ENCODE peak calls at places on chromosomes 2 and 18, in six cellular contexts. E, O, D, Y, M and W are unnamed samples. For H3K36me3, the result is how much of the 10 kb centered on the place peaks cover.

GRCh38 chr2:152647417-152648010 is 69.7 kb downstream of the PRPF40A start:
- DNase-seq in M (no peak), D (peak), Y (no peak), E (peak), O (peak), W (no peak)

GRCh38 chr2:222753251-222753824 is 81.9 kb downstream of the MOGAT1 start:
- DNase-seq in Y (no peak), D (peak), O (peak), M (no peak), E (no peak), W (peak)

GRCh38 chr2:126317797-126318431 is 338.0 kb upstream of the GYPC start:
- DNase-seq in Y (no peak), D (no peak), O (no peak), E (no peak), M (no peak), W (no peak)

GRCh38 chr2:238290079-238290478 is 1.7 kb upstream of the PER2 start:
- DNase-seq in E (no peak), Y (peak), O (no peak), M (no peak), D (no peak), W (peak)

GRCh38 chr2:72995420-72996151 is 75.9 kb downstream of the SFXN5 start:
- DNase-seq in O (no peak), D (no peak), E (no peak), Y (no peak), M (no peak), W (no peak)

GRCh38 chr2:16129716-16130540 is 189.6 kb downstream of the MYCN start:
- DNase-seq in E (no peak), D (no peak), Y (no peak), O (no peak), M (no peak), W (no peak)

GRCh38 chr2:60550151-60550983 is 3.1 kb downstream of the BCL11A start:
- DNase-seq in O (peak), Y (peak), M (no peak), D (peak), E (peak), W (peak)

GRCh38 chr2:108257757-108258331 is 18.1 kb downstream of the SULT1C3 start:
- DNase-seq in Y (no peak), O (no peak), E (no peak), D (peak), M (no peak), W (no peak)

GRCh38 chr2:170763232-170763631 is 6.9 kb upstream of the ERICH2 start:
- DNase-seq in O (no peak), Y (no peak), D (no peak), E (no peak), M (no peak), W (no peak)

GRCh38 chr2:106175084-106175850 is 18.8 kb downstream of the UXS1 start:
- DNase-seq in E (no peak), Y (no peak), D (no peak), M (no peak), O (peak), W (no peak)

GRCh38 chr2:241193276-241193675 is 4.8 kb downstream of the ANO7 start:
- DNase-seq in O (no peak), D (no peak), M (no peak), Y (no peak), E (no peak), W (no peak)

GRCh38 chr2:33378551-33379220 is 97.8 kb upstream of the RASGRP3 start:
- DNase-seq in M (no peak), O (no peak), D (peak), E (no peak), Y (no peak), W (peak)

GRCh38 chr2:165109915-165110314 is 93.9 kb downstream of the SCN3A start:
- DNase-seq in M (no peak), D (no peak), O (no peak), Y (no peak), E (no peak), W (no peak)

GRCh38 chr2:10169581-10169980 is 47.0 kb downstream of the RRM2 start:
- DNase-seq in O (peak), E (no peak), D (peak), M (no peak), Y (no peak), W (no peak)

GRCh38 chr18:8107426-8107825 is 501.8 kb upstream of the RAB12 start:
- DNase-seq in E (no peak), D (no peak), O (peak), M (no peak), Y (no peak), W (no peak)

GRCh38 chr2:85250045-85250444 is 77.7 kb downstream of the TGOLN2 start:
- DNase-seq in D (peak), M (no peak), Y (no peak), O (no peak), E (no peak), W (no peak)

GRCh38 chr2:67259581-67260347 is 137.4 kb upstream of the ETAA1 start:
- DNase-seq in O (peak), D (peak), E (peak), M (no peak), Y (no peak), W (peak)

GRCh38 chr18:41938445-41938844 is 16.6 kb upstream of the PIK3C3 start:
- DNase-seq in Y (no peak), E (no peak), M (no peak), O (peak), D (peak), W (no peak)

GRCh38 chr2:186702499-186702898 is 8.6 kb downstream of the FAM171B start:
- DNase-seq in D (no peak), M (no peak), E (no peak), Y (no peak), O (no peak), W (no peak)

GRCh38 chr2:75047189-75047812 is 88.9 kb downstream of the POLE4 start:
- DNase-seq in M (no peak), O (peak), D (peak), Y (no peak), E (no peak), W (no peak)

GRCh38 chr2:241763551-241764271 is 12.9 kb upstream of the GAL3ST2 start:
- DNase-seq in D (no peak), O (no peak), Y (no peak), M (no peak), E (no peak), W (peak)

GRCh38 chr2:3414133-3414856 is 34.8 kb downstream of the TRAPPC12 start:
- DNase-seq in M (no peak), Y (no peak), O (no peak), E (no peak), D (no peak), W (no peak)

GRCh38 chr18:49249523-49249922 is 210.9 kb downstream of the DYM start:
- DNase-seq in E (no peak), M (no peak), Y (no peak), D (peak), O (peak), W (no peak)

GRCh38 chr2:33577660-33578059 is 21.4 kb downstream of the FAM98A start:
- DNase-seq in D (peak), O (peak), E (no peak), Y (no peak), M (no peak), W (no peak)

GRCh38 chr2:5479265-5479928 is 212.8 kb upstream of the SOX11 start:
- DNase-seq in O (no peak), E (no peak), M (no peak), D (no peak), Y (no peak), W (peak)

GRCh38 chr2:65662654-65663432 is 230.4 kb upstream of the SPRED2 start:
- DNase-seq in O (peak), D (peak), E (no peak), Y (no peak), M (no peak), W (no peak)

GRCh38 chr2:54966837-54967236 is 83.4 kb downstream of the RTN4 start:
- DNase-seq in O (no peak), M (no peak), D (no peak), E (no peak), Y (no peak), W (no peak)
- H3K36me3 ChIP-seq in O (under half), M (under half), D (under half), E (under half), Y (under half), W (under half)

DNA sequence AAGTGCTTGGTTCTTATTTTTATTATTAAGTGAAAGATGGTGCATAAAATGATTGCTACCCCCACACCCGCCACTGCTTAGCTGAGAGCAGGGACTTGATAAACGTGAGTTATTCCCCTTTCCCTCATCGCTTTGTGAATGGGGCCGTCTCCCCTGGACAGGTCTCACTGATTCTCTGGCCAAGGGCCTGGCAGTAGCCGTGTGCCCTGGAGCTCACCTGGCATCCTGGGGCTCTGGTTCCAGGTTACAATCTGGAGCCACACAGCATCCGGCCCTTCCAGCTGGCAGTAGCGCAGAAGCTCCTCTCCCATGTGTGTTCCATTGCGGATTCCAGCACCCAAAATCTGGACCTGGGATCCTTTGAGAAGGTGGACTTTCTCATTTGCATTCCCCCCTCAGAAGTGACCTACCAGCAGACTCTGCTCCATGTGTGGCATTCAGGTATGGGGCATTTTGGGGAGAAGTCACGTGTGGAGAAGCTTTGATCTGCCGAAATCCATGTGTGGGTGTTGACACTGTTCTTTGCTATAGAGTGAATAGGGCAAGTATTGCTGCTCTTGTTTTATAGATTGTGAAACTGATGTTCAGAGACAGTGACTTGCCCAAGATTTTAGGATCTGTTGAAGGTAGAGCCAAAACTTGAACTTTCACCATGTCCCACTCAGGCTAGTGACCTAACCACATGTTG is 63.8 kb downstream of the GREB1 start:
- DNase-seq in M (no peak), O (no peak), D (no peak), E (peak), Y (no peak), W (no peak)
- H3K36me3 ChIP-seq in M (under half), O (under half), D (under half), E (under half), Y (under half), W (under half)

DNA sequence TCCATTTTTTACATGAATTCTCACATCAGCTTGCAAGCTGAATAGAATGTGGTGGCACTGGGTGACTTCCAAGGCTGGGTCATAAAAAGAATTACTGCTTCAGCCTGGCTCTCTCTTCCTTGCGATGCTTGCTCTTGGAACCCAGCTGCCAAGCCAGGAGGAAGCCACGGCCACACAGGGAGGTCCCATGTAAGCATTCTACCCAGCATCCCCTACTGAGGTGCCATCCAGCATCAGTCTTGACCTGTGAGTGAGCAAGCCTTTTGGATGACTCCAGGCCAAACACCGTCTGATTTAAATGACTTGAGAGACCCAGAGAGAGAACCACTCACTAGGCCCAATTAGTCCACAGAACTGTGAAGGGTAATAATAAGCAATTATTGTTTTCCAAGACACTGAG is 750.3 kb upstream of the RAB6C start:
- DNase-seq in O (no peak), M (no peak), D (no peak), E (no peak), Y (no peak), W (no peak)
- H3K36me3 ChIP-seq in O (under half), M (under half), D (under half), E (under half), Y (under half), W (under half)

DNA sequence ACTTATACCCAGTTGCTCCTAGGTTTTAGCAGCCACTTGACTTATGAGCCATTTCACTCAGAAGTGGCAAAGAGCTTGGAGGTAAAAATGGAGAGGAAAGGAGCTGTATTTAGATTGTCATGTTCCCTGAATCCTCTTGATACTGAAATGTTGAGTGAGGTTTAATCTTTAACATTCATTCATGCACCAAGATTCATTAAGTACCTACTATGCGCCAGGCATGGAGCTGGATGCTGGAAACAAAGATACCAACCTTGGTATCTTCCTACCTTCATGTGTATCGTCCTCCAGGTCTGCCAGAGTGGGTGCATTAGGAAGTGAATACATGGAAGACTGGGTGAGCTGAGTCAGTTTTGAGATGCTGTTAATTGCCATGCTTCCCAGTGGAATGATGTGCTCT is 23.7 kb downstream of the TPGS2 start:
- DNase-seq in M (no peak), O (no peak), Y (no peak), E (no peak), D (no peak), W (no peak)
- H3K36me3 ChIP-seq in M (half or more), O (half or more), Y (under half), E (under half), D (under half), W (under half)

DNA sequence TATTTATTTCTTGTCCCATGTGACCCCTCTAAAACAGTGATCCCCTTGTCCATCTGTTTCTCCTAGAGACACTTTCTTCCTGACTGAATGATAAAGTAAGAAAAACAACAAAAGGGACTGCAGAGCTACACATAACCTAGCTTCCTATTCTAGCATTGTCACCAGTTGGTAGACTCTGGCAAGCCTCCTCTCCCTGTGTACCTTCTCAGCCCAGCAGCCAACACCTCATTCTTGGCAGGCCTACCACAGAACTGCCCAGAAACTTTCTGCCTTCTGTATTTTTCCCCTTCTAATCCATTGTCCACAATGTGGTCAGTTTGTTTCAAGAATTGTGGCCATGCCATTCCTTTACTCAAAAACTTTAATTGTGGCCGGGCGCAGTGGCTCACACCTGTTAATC is 13.4 kb downstream of the SMC6 start:
- DNase-seq in M (no peak), D (no peak), E (no peak), Y (no peak), O (no peak), W (no peak)
- H3K36me3 ChIP-seq in M (under half), D (under half), E (under half), Y (under half), O (under half), W (half or more)

GRCh38 chr2:70988726-70989648 is 5.7 kb downstream of the TEX261 start:
- DNase-seq in D (no peak), M (no peak), Y (no peak), E (peak), O (no peak), W (no peak)

GRCh38 chr2:70987386-70987785 is 7.3 kb downstream of the TEX261 start:
- DNase-seq in D (no peak), M (no peak), Y (no peak), E (no peak), O (no peak), W (no peak)

GRCh38 chr2:70990216-70990615 is 4.5 kb downstream of the TEX261 start:
- DNase-seq in D (no peak), E (peak), Y (no peak), M (no peak), O (no peak), W (no peak)

GRCh38 chr2:70986499-70987189 is 8.0 kb downstream of the TEX261 start:
- DNase-seq in Y (no peak), E (peak), O (no peak), D (no peak), M (no peak), W (no peak)

DNA sequence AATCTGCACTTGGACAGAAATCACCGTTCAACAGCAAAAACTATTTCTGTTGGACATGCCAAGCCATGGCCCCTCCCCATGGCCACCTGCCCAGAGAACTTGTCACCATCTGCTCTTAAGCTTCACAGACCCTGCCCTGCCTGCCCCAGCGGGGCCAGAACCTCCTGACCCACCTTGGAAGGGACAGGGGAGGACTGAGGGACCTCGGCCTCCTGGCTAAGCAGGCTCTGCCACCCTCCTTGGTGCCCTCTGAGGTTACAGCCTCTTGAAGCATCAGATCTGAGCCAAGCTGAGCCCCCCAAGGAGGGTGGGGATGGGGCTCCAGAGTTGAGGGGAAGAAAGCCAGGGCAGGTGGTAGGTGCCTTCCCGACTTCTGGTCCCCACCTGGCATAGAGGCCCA is 6.5 kb downstream of the TEX261 start:
- DNase-seq in E (peak), O (no peak), D (no peak), M (no peak), Y (no peak), W (no peak)
- H3K36me3 ChIP-seq in E (under half), O (half or more), D (under half), M (half or more), Y (under half), W (under half)

GRCh38 chr2:26123426-26123825 is 49.5 kb upstream of the GAREM2 start:
- DNase-seq in Y (no peak), E (no peak), D (no peak), O (no peak), M (no peak), W (no peak)
- H3K36me3 ChIP-seq in Y (under half), E (under half), D (under half), O (under half), M (under half), W (under half)

GRCh38 chr2:173952267-173953046 is 12.7 kb downstream of the SP3 start:
- DNase-seq in E (no peak), D (no peak), O (no peak), Y (no peak), M (no peak), W (no peak)
- H3K36me3 ChIP-seq in E (under half), D (under half), O (under half), Y (under half), M (under half), W (half or more)

DNA sequence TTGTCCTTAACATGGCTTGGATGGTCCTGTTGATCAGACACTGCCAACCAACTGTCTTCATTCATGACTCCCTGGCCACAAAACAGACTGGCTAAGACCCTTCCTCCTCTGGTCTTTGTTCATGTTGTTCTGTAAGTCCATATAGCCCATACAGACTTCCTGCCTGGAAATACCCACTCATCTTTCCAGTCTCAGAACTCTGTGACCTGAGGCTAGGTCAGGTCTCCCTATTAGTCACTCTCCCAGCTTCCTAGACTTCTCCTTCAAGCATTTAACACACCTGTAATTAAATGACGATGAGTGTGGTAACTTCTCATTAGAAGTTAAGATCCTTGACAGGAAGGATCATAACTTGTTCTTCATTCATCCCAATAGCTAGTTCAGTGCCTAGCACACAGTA is 56.3 kb downstream of the CCDC93 start:
- DNase-seq in E (no peak), M (no peak), Y (no peak), D (no peak), O (no peak), W (no peak)
- H3K36me3 ChIP-seq in E (under half), M (half or more), Y (under half), D (under half), O (half or more), W (under half)